ENCODE peak calls at places on chromosome 22, in seven cellular contexts. N is transverse colon, X is A549, Q is sigmoid colon, V is stomach, S is ovary, M is esophagus muscularis mucosa. K is an unnamed sample.

GRCh38 chr22:43739851-43740250 is 72.3 kb downstream of the EFCAB6 start:
- DNase-seq in N (no peak), X (no peak), Q (no peak), V (no peak), S (no peak), M (no peak), K (no peak)

GRCh38 chr22:31556627-31557203 is 60.4 kb downstream of the SFI1 start:
- DNase-seq in N (no peak), X (peak; percentile 16), Q (no peak), V (no peak), S (no peak), M (no peak), K (no peak)

GRCh38 chr22:29710922-29711593 is 8.7 kb upstream of the CABP7 start:
- DNase-seq in N (peak; percentile 41), X (no peak), Q (no peak), V (peak; percentile 33), S (no peak), M (no peak), K (no peak)

GRCh38 chr22:44707752-44708151 is 5.7 kb downstream of the PRR5 start:
- DNase-seq in N (no peak), X (no peak), Q (no peak), V (no peak), S (no peak), M (no peak), K (no peak)

GRCh38 chr22:23893957-23894709 is at the start of gene MIF:
- DNase-seq in N (peak; percentile 97), X (peak; percentile 93), Q (peak; percentile 96), V (peak; percentile 97), S (peak; percentile 94), M (peak; percentile 98), K (peak; percentile 87)

GRCh38 chr22:24727218-24727851 is 47.2 kb downstream of the PIWIL3 start:
- DNase-seq in N (no peak), X (peak; percentile 19), Q (no peak), V (peak; percentile 48), S (no peak), M (no peak), K (peak; percentile 40)

GRCh38 chr22:42814215-42814614 is 42.9 kb downstream of the ARFGAP3 start:
- DNase-seq in N (no peak), X (no peak), Q (no peak), V (no peak), S (no peak), M (no peak), K (no peak)

GRCh38 chr22:23532756-23533155 is 47.3 kb downstream of the IGLL1 start:
- DNase-seq in N (no peak), X (no peak), Q (peak; percentile 54), V (no peak), S (no peak), M (no peak), K (no peak)

GRCh38 chr22:42964994-42965699 is 49.8 kb downstream of the PACSIN2 start:
- DNase-seq in N (no peak), X (no peak), Q (no peak), V (no peak), S (no peak), M (no peak), K (no peak)

GRCh38 chr22:37482244-37482643 is 3.9 kb downstream of the MFNG start:
- DNase-seq in N (no peak), X (no peak), Q (no peak), V (no peak), S (no peak), M (no peak), K (no peak)
- TF ChIP-seq EP300 in N (no peak), X (no peak), Q (no peak), V (no peak), S (no peak), M (no peak), K (no peak)

GRCh38 chr22:36333632-36334031 is 54.1 kb downstream of the MYH9 start:
- DNase-seq in N (no peak), X (no peak), Q (no peak), V (peak; percentile 69), S (no peak), M (no peak), K (no peak)
- H3K4me1 ChIP-seq in N (peaks cover 93% of the 10 kb centered on the region), X (peaks cover 96% of the 10 kb centered on the region), Q (peaks cover 100% of the 10 kb centered on the region), V (peaks cover 94% of the 10 kb centered on the region), S (peaks cover 42% of the 10 kb centered on the region), M (peaks cover 100% of the 10 kb centered on the region), K (peaks cover 79% of the 10 kb centered on the region)

GRCh38 chr22:21573293-21573734 is 5.8 kb downstream of the UBE2L3 start:
- DNase-seq in N (no peak), X (no peak), Q (no peak), V (no peak), S (no peak), M (no peak), K (no peak)
- TF ChIP-seq POLR2A in N (no peak), X (no peak), Q (no peak), V (no peak), S (no peak), M (no peak), K (no peak)

DNA sequence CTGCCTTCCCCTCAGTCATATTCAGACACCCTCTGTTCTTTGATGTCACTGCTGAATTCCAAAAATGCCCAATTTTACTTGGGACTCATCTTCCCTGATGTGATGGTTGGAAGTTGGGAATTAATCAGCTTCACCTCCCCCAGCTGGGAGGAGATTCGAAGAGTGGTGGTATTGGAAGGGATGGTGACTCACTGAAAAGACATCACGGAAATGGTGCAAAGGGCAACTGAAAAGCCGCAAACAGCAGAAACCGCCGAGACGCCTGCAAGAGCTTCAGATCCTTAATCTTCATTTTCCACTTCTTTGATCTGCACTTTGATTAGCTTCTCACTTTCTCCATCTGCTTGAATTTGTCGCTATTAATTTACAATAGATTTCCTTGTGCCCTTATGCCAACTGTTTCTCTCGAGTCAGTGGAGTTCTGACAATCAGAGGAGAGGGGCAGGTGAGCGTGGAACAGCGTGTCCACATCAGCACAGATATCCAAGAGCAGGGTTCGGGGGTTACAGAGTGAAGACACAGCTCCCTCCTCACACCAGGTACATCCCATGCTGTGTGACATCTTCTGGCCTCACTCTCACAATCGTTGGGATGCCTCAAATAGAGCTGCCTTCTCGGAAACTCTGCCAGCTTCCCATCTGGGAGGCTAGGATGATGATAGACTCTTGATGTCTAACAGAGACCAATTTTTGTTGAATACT is 325.4 kb downstream of the BRD1 start:
- DNase-seq in N (no peak), X (peak; percentile 53), Q (no peak), V (no peak), S (no peak), M (no peak), K (no peak)
- TF ChIP-seq EP300 in N (no peak), X (no peak), Q (no peak), V (no peak), S (no peak), M (no peak), K (no peak)

GRCh38 chr22:22424210-22424800 is 84.2 kb downstream of the ZNF280B start:
- DNase-seq in N (no peak), X (no peak), Q (no peak), V (no peak), S (no peak), M (no peak), K (no peak)
- H3K4me1 ChIP-seq in N (no peaks in the 10 kb centered on the region), X (no peaks in the 10 kb centered on the region), Q (no peaks in the 10 kb centered on the region), V (no peaks in the 10 kb centered on the region), S (peaks cover 28% of the 10 kb centered on the region), M (no peaks in the 10 kb centered on the region), K (no peaks in the 10 kb centered on the region)

DNA sequence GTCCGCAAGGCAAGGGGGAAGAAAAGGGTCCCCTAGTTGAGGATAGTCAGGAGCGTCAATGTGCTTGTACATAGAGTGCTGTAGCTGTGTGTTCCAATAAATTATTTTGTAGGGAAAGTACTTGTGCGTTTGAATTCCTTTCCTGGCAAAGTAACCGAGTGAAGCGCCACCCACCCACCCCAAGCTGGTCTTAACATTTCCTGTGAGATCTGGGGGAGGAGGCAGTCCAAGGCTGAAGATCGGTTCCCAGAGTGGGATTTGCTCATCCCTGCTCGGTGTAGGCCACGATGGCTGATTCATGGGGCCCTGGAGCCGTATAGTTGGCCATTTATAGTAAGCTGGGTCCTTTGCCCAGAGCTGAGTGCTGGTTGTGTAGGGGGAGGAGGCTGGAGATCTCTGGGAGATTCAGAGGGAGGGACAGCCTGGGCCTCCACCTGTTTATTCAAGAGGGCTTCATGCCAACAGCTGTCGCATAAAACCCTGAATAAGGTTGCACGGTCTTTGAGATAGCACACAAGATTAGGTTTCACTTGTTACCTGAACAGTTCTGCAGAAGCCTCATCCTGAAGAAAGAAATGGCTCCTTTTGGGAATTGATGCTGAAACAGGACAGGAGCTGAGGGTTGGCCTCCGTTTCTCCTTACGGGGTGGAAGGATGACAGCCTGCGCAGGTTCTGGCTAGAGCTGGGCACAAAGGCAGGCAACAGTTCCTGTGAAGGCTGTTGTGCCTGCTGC is 2.4 kb downstream of the ATF4 start:
- DNase-seq in N (peak; percentile 69), X (peak; percentile 41), Q (peak; percentile 90), V (peak; percentile 56), S (no peak), M (no peak), K (no peak)
- TF ChIP-seq POLR2A in N (peak; percentile 49), X (peak; percentile 12), Q (peak; percentile 35), V (no peak), S (no peak), M (no peak), K (no peak)

DNA sequence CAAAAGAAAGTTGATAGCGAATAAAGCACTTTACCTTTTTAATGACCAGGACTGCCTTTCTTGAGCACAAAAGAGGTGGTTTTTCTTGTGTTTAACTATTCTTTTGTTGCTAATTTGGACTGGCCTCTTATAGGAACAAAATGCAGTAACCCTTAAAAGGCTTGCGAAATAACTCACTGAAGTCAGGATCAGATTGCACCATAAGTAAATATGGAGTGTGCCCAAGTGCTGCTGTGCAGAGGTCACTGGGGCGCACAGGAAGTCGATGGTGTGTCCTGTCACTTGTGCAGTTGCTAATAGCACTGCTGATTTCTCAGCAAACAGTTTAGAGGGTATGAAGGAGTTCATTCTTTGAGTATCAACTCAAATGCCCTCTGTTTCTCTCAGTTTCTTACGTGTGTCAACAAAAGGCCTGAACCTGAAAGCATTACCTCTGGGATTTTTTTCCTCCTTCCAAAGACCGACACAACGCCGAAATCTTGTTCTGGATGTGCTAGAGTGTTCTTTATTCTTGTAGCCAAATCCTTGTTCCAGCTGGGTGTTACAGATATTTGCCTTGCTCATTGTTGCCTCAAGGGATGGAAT is 71.3 kb downstream of the ATXN10 start:
- DNase-seq in N (no peak), X (peak; percentile 73), Q (no peak), V (peak; percentile 30), S (no peak), M (no peak), K (no peak)
- TF ChIP-seq EP300 in N (no peak), X (peak; percentile 23), Q (no peak), V (no peak), S (no peak), M (no peak), K (no peak)

DNA sequence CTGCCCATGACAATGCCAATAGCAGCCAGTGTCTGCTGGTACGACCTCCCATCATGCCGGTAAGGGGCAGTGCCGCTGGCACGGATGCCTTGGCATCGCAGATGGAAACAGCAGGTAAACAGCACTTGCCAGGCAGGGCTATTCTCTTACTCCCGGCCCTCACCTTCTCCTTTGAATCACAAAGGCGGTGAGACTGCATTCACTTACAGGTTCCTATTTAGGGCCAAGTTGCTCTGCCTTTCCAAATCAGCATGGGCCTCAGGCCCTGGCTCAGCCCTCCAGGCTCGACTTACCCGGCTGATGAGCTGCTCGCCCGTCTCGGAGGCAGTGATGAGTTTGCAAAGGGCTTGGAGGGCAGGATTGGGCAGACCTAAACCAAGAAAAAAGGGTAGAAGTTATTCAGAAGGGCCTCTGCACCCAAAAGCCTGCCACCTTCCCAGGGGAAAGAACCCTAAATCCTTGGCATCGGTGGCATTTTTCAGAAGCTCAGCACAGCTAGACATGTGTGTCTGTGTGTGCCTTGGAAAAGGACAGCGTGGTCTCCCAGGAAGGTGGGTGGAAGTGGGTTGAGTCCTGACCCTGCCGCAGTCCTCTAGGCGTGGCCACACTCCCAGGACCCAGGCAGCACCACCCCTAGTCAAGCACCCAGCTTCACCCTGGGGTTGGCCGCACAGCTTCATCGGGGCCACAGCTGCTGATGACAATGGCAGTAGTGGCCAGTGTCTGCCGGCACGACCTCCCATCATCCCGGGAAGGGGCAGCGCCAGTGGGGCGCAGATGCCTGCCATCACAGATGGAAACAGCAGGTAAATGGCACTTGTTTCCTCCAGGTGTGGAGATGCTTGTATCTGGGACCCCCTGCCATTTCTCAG is 73.5 kb upstream of the PITPNB start:
- DNase-seq in N (no peak), X (no peak), Q (peak; percentile 60), V (peak; percentile 19), S (peak; percentile 4), M (no peak), K (no peak)
- H3K4me1 ChIP-seq in N (no peaks in the 10 kb centered on the region), X (no peaks in the 10 kb centered on the region), Q (peaks cover 4% of the 10 kb centered on the region), V (no peaks in the 10 kb centered on the region), S (no peaks in the 10 kb centered on the region), M (peaks cover 18% of the 10 kb centered on the region), K (peaks cover 15% of the 10 kb centered on the region)